ENCODE peak calls at places on chromosomes 6 and 20, in six cellular contexts. One of them, this sample, is unnamed.

GRCh38 chr20:50518270-50518721 is 8.1 kb downstream of the PTPN1 start:
- DNase-seq in activated T-helper 1 cell treated with Interleukin-2 at 50 U/mL for 16 hours: no peak
- DNase-seq in heart right ventricle: no peak
- DNase-seq in T-helper 17 cell: no peak
- DNase-seq in fibroblast of the conjunctiva: no peak
- DNase-seq in stimulated activated CD8-positive, alpha-beta memory T cell treated with anti-CD3 and anti-CD28 coated beads, Interleukin-4, amount 100 ng/mL, for 48 hours: no peak
- DNase-seq in this sample: no peak

GRCh38 chr6:23736577-23736976 is 389.4 kb upstream of the NRSN1 start:
- DNase-seq in activated T-helper 1 cell treated with Interleukin-2 at 50 U/mL for 16 hours: no peak
- DNase-seq in heart right ventricle: no peak
- DNase-seq in T-helper 17 cell: no peak
- DNase-seq in fibroblast of the conjunctiva: no peak
- DNase-seq in stimulated activated CD8-positive, alpha-beta memory T cell treated with anti-CD3 and anti-CD28 coated beads, Interleukin-4, amount 100 ng/mL, for 48 hours: no peak
- DNase-seq in this sample: no peak

GRCh38 chr6:151229401-151230276 is 10.1 kb upstream of the AKAP12 start:
- DNase-seq in activated T-helper 1 cell treated with Interleukin-2 at 50 U/mL for 16 hours: no peak
- DNase-seq in heart right ventricle: no peak
- DNase-seq in T-helper 17 cell: no peak
- DNase-seq in fibroblast of the conjunctiva: no peak
- DNase-seq in stimulated activated CD8-positive, alpha-beta memory T cell treated with anti-CD3 and anti-CD28 coated beads, Interleukin-4, amount 100 ng/mL, for 48 hours: peak; percentile 85
- DNase-seq in this sample: no peak

GRCh38 chr6:9523462-9523861 is 891.4 kb downstream of the TFAP2A start:
- DNase-seq in activated T-helper 1 cell treated with Interleukin-2 at 50 U/mL for 16 hours: no peak
- DNase-seq in heart right ventricle: no peak
- DNase-seq in T-helper 17 cell: no peak
- DNase-seq in fibroblast of the conjunctiva: peak; percentile 82
- DNase-seq in stimulated activated CD8-positive, alpha-beta memory T cell treated with anti-CD3 and anti-CD28 coated beads, Interleukin-4, amount 100 ng/mL, for 48 hours: no peak
- DNase-seq in this sample: no peak

GRCh38 chr6:147194652-147195403 is 9.4 kb upstream of the STXBP5 start:
- DNase-seq in activated T-helper 1 cell treated with Interleukin-2 at 50 U/mL for 16 hours: no peak
- DNase-seq in heart right ventricle: no peak
- DNase-seq in T-helper 17 cell: no peak
- DNase-seq in fibroblast of the conjunctiva: no peak
- DNase-seq in stimulated activated CD8-positive, alpha-beta memory T cell treated with anti-CD3 and anti-CD28 coated beads, Interleukin-4, amount 100 ng/mL, for 48 hours: no peak
- DNase-seq in this sample: no peak

GRCh38 chr6:153129873-153130514 is 1.1 kb downstream of the RGS17 start:
- DNase-seq in activated T-helper 1 cell treated with Interleukin-2 at 50 U/mL for 16 hours: no peak
- DNase-seq in heart right ventricle: no peak
- DNase-seq in T-helper 17 cell: no peak
- DNase-seq in fibroblast of the conjunctiva: no peak
- DNase-seq in stimulated activated CD8-positive, alpha-beta memory T cell treated with anti-CD3 and anti-CD28 coated beads, Interleukin-4, amount 100 ng/mL, for 48 hours: no peak
- DNase-seq in this sample: no peak

GRCh38 chr20:11451793-11452291 is 465.9 kb upstream of the BTBD3 start:
- DNase-seq in activated T-helper 1 cell treated with Interleukin-2 at 50 U/mL for 16 hours: no peak
- DNase-seq in heart right ventricle: no peak
- DNase-seq in T-helper 17 cell: no peak
- DNase-seq in fibroblast of the conjunctiva: peak; percentile 3
- DNase-seq in stimulated activated CD8-positive, alpha-beta memory T cell treated with anti-CD3 and anti-CD28 coated beads, Interleukin-4, amount 100 ng/mL, for 48 hours: no peak
- DNase-seq in this sample: no peak

GRCh38 chr6:137399949-137400443 is 94.2 kb downstream of the OLIG3 start:
- DNase-seq in activated T-helper 1 cell treated with Interleukin-2 at 50 U/mL for 16 hours: no peak
- DNase-seq in heart right ventricle: no peak
- DNase-seq in T-helper 17 cell: no peak
- DNase-seq in fibroblast of the conjunctiva: no peak
- DNase-seq in stimulated activated CD8-positive, alpha-beta memory T cell treated with anti-CD3 and anti-CD28 coated beads, Interleukin-4, amount 100 ng/mL, for 48 hours: no peak
- DNase-seq in this sample: no peak

GRCh38 chr6:125094563-125094962 is 59.0 kb upstream of the TPD52L1 start:
- DNase-seq in activated T-helper 1 cell treated with Interleukin-2 at 50 U/mL for 16 hours: no peak
- DNase-seq in heart right ventricle: no peak
- DNase-seq in T-helper 17 cell: no peak
- DNase-seq in fibroblast of the conjunctiva: no peak
- DNase-seq in stimulated activated CD8-positive, alpha-beta memory T cell treated with anti-CD3 and anti-CD28 coated beads, Interleukin-4, amount 100 ng/mL, for 48 hours: no peak
- DNase-seq in this sample: no peak

GRCh38 chr6:156942266-156942665 is 165.1 kb downstream of the ARID1B start:
- DNase-seq in activated T-helper 1 cell treated with Interleukin-2 at 50 U/mL for 16 hours: no peak
- DNase-seq in heart right ventricle: no peak
- DNase-seq in T-helper 17 cell: no peak
- DNase-seq in fibroblast of the conjunctiva: no peak
- DNase-seq in stimulated activated CD8-positive, alpha-beta memory T cell treated with anti-CD3 and anti-CD28 coated beads, Interleukin-4, amount 100 ng/mL, for 48 hours: no peak
- DNase-seq in this sample: no peak

GRCh38 chr20:63116412-63117106 is 99.4 kb downstream of the YTHDF1 start:
- DNase-seq in activated T-helper 1 cell treated with Interleukin-2 at 50 U/mL for 16 hours: no peak
- DNase-seq in heart right ventricle: peak; percentile 25
- DNase-seq in T-helper 17 cell: no peak
- DNase-seq in fibroblast of the conjunctiva: no peak
- DNase-seq in stimulated activated CD8-positive, alpha-beta memory T cell treated with anti-CD3 and anti-CD28 coated beads, Interleukin-4, amount 100 ng/mL, for 48 hours: peak; percentile 36
- DNase-seq in this sample: no peak